ENCODE peak calls at places on chromosomes 11 and 22, in nine cellular contexts. O is fibroblast of the aortic adventitia, V is MM.1S, S is brain microvascular endothelial cell, T is fibroblast of pulmonary artery, G is neural progenitor cell, A is right lobe of liver, N is cardiac muscle cell, X is neural crest cell. I is an unnamed sample.

GRCh38 chr11:105219269-105219668 is 79.7 kb upstream of the CARD18 start:
- DNase-seq in V (no peak), O (no peak), G (no peak), N (no peak), T (no peak), A (no peak), S (no peak), X (no peak), I (no peak)

GRCh38 chr11:34915136-34916013 is 804 bp downstream of the APIP start:
- DNase-seq in T (peak), N (peak), A (no peak), G (no peak), X (no peak), V (peak), S (peak), O (peak), I (no peak)

GRCh38 chr11:65437436-65438227 is 15.0 kb downstream of the NEAT1 start:
- DNase-seq in A (peak), S (no peak), X (no peak), V (no peak), O (peak), N (peak), G (no peak), T (peak), I (no peak)

GRCh38 chr11:76313913-76314740 is 66.8 kb downstream of the THAP12 start:
- DNase-seq in G (peak), V (no peak), A (no peak), O (no peak), T (peak), N (peak), S (no peak), X (no peak), I (no peak)

GRCh38 chr22:46362221-46362933 is 26.9 kb downstream of the TRMU start:
- DNase-seq in V (peak), O (no peak), A (peak), S (no peak), T (no peak), N (peak), X (no peak), G (no peak), I (no peak)

GRCh38 chr22:34293324-34293723 is 373.0 kb upstream of the LARGE1 start:
- DNase-seq in T (no peak), X (no peak), O (no peak), N (no peak), S (no peak), G (no peak), V (no peak), A (no peak), I (no peak)

GRCh38 chr22:26828311-26828710 is 170.9 kb downstream of the MIAT start:
- DNase-seq in X (no peak), G (no peak), T (no peak), V (no peak), S (no peak), A (no peak), N (no peak), O (no peak), I (no peak)

GRCh38 chr22:42317691-42318547 is 47.5 kb upstream of the TCF20 start:
- DNase-seq in N (no peak), X (no peak), G (no peak), A (no peak), T (no peak), S (no peak), O (no peak), V (no peak), I (no peak)

GRCh38 chr22:35632902-35633301 is 15.3 kb upstream of the APOL6 start:
- DNase-seq in V (no peak), X (no peak), O (no peak), A (no peak), T (no peak), S (no peak), N (no peak), G (no peak), I (no peak)

DNA sequence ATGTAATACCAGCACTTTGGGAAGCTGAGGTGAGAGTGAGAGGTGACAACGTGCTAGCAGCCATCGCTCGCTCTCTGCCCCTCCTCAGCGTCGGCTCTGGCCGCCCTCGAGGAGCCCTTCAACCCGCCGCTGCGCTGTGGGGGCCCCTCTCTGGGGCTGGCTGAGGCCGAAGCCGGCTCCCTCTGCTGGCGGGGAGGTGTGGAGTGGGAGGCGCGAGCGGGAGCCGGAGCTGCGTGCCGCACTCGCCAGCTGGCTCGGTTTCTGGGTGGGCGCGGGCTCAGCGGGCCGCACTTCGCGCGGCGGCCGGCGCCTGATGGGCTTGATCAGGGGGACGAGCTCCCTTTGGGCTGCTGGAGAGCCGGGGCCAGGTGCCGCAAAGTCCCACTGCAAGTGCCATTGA is 98.9 kb upstream of the UBASH3B start:
- DNase-seq in V (peak), S (no peak), N (peak), O (peak), G (peak), T (no peak), A (no peak), X (peak), I (no peak)
- TF ChIP-seq CTCF in V (peak), S (peak), N (peak), O (peak), G (peak), T (peak), A (no peak), X (peak), I (no peak)

GRCh38 chr11:114036156-114036811 is 23.2 kb upstream of the ZBTB16 start:
- DNase-seq in V (peak), X (peak), N (peak), G (peak), S (no peak), A (peak), O (peak), T (peak), I (peak)
- TF ChIP-seq CTCF in V (peak), X (peak), N (peak), G (peak), S (peak), A (peak), O (peak), T (peak), I (peak)

GRCh38 chr22:20083891-20084546 is 4.0 kb downstream of the DGCR8 start:
- DNase-seq in G (no peak), T (no peak), O (no peak), A (no peak), X (no peak), S (no peak), V (no peak), N (no peak), I (no peak)

GRCh38 chr22:20079745-20080444 is at the start of gene DGCR8:
- DNase-seq in V (peak), A (peak), N (peak), S (peak), O (peak), G (peak), T (peak), X (peak), I (peak)

GRCh38 chr22:20080445-20080775 is 369 bp downstream of the DGCR8 start:
- DNase-seq in N (peak), T (peak), G (peak), O (peak), V (peak), S (peak), X (peak), A (peak), I (peak)

GRCh38 chr22:20083157-20083890 is 3.3 kb downstream of the DGCR8 start:
- DNase-seq in G (no peak), V (no peak), A (no peak), X (no peak), N (no peak), S (no peak), O (no peak), T (no peak), I (no peak)

DNA sequence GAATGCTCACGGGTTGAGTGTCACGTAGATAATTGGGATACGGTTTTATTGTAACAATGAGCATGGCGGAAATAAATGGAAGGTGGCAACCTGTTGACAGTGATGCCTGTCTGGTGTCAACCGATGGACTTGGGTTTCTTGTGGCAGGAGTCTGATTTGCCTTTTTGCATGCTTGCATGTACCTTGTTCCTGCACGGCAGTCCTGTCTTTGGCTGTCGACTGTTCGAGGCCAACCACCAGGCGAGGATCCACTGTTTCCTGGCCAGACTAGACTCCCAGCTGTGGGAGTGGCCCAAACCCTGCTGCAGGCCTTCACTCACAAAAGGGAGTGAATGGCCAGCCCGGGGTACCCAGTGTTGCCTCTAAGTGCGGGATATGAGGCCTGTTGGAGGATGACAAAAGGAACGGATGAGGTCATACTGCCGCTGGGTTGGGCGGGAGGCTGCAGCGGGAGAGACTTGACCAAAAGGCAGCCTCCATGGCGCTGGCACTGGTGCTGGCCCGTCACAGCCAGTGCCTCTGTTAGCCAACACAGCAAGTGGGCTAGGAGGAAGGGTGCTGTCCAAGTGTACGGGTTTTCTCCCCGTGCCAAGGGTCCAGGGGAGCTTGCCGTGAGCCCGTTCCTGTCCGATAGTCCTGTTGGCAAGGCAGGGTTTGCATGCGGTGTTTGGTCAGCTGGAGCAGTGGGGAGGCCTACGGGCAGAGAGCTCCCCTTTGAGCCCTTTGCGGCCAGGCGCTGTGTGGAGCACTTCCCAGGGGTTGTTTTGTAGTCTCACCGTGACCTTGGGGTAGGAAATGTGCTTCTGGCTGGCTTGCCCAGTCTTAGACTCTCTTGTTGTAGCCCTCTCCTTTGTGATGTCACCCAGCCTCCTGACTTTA is 974 bp downstream of the DGCR8 start:
- DNase-seq in A (no peak), G (peak), T (peak), V (peak), S (peak), X (peak), N (peak), O (peak), I (no peak)
- TF ChIP-seq CTCF in A (no peak), G (no peak), T (no peak), V (no peak), S (no peak), X (no peak), N (no peak), O (peak), I (no peak)

DNA sequence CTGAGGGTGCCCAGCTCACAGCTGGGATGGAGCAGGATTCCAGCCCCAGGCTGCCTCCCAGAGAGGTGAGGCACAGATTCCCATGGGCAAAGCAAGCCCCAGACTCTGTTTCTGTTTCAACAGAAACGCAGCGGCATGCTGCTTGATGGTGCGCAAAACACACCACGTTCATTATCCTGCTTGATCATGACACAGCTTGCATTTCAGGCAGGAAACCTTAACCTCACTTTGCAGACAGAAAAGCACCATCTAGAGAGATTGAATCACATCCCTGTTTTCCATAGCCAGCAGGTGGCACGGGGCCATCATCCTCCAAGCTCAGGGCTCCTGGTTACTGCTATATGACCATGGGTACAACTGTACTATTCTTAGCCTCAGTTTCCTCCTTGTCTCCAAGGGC is 110.2 kb downstream of the TP53I11 start:
- DNase-seq in V (no peak), O (no peak), G (no peak), T (no peak), N (no peak), A (no peak), S (no peak), X (no peak), I (no peak)
- TF ChIP-seq CTCF in V (no peak), O (no peak), G (no peak), T (no peak), N (no peak), A (no peak), S (no peak), X (no peak), I (no peak)

DNA sequence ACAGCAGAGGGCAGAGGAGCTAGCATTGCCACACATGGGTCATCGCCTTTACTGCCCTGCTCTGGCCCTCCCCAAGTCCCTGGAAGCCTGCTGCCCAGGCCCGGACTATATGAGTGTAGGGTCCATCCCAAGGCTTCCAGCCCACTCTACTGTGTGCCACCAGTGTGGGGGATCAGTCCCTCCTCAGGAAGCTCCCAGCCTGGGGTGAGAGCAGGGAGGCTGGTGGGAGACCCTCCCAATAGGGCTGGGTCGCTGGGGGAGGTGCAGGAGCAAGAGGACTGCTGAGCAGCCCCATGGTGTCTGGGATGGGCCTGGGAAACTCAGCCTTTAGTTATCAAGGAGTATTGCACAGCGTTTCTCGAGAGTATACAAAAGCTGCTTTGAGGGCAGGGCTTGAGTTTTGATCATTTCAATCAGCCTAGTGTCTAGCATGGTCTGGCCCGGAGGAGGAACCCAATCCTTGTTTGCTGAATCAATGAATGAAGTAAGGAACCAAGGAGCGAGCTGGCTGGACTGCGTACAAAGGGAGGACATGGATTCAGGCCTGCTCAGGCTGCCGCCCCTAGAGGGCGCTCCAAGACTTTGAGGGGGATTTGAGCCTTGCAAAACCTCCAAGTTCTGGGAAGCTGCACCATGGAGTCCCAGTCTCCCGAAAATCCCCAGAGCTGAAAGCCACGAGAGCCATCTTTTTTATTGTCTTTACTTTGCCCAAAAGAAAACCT is 89.0 kb upstream of the PARVA start:
- DNase-seq in X (peak), N (peak), T (peak), V (peak), G (peak), S (peak), A (peak), O (peak), I (peak)
- TF ChIP-seq CTCF in X (peak), N (peak), T (peak), V (peak), G (peak), S (peak), A (peak), O (peak), I (peak)

DNA sequence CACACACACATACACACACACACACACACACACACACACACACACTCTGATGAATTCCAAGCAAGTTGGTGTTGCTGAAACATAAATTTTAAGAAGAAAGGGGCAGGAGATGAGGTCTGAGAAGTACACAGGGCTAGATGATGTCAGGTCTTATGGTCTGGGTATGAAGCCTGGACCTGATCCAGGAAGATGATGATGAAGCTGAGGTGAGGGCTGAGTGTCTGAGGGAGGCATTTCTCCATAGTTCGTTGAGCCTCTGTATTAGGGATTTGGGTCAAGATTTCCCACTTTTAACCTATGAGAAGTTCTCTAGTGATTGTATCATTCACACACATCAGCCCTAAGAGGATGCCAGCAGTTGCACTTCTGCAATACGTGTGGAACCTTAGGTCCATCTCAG is 32.6 kb downstream of the KREMEN1 start:
- DNase-seq in G (no peak), X (no peak), A (no peak), N (no peak), V (no peak), S (no peak), O (no peak), T (no peak), I (no peak)
- TF ChIP-seq CTCF in G (no peak), X (no peak), A (no peak), N (no peak), V (no peak), S (no peak), O (no peak), T (no peak), I (no peak)

DNA sequence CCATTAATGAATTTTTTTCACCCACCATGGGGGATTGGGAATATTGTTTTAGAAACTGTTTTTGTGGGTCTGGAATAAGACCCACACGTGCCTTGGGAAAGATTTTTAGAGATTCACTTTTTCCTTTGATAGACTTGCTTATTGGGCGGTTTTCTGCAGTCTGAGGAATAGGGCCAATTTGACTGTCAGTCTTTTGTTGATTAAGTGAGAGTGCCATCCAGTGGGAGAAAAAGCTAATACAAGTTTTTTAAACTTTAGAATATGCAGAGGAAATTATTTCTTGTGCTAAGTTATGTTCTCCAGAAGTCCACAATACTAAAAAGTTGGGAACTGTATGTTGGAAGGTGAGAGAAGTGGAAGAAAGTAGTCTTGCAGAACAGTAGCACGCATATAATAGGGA is 56.1 kb downstream of the PRMT3 start:
- DNase-seq in G (peak), S (no peak), N (peak), V (peak), O (peak), A (no peak), T (peak), X (no peak), I (no peak)
- TF ChIP-seq CTCF in G (peak), S (peak), N (peak), V (peak), O (peak), A (no peak), T (peak), X (peak), I (no peak)

GRCh38 chr11:14374922-14375630 is 16.1 kb upstream of the RRAS2 start:
- DNase-seq in X (no peak), G (peak), O (no peak), S (no peak), V (no peak), N (no peak), T (no peak), A (no peak), I (no peak)
- TF ChIP-seq CTCF in X (peak), G (peak), O (peak), S (peak), V (peak), N (peak), T (peak), A (no peak), I (peak)

GRCh38 chr22:43535741-43536140 is 123.9 kb downstream of the MPPED1 start:
- DNase-seq in S (no peak), V (no peak), O (no peak), T (no peak), A (no peak), N (no peak), G (no peak), X (no peak), I (no peak)

GRCh38 chr22:43539572-43540533 is 128.0 kb downstream of the MPPED1 start:
- DNase-seq in T (no peak), S (no peak), G (no peak), V (no peak), A (no peak), X (no peak), O (no peak), N (no peak), I (no peak)

GRCh38 chr22:43534916-43535315 is 123.1 kb downstream of the MPPED1 start:
- DNase-seq in G (no peak), N (no peak), X (no peak), T (no peak), O (no peak), A (peak), S (no peak), V (no peak), I (no peak)

GRCh38 chr22:43535336-43535735 is 123.5 kb downstream of the MPPED1 start:
- DNase-seq in V (no peak), O (no peak), G (no peak), T (no peak), X (no peak), A (peak), N (no peak), S (no peak), I (no peak)

GRCh38 chr22:43537019-43537585 is 125.3 kb downstream of the MPPED1 start:
- DNase-seq in V (no peak), G (no peak), X (no peak), A (no peak), T (no peak), S (no peak), O (no peak), N (no peak), I (no peak)
- TF ChIP-seq CTCF in V (no peak), G (no peak), X (peak), A (no peak), T (no peak), S (no peak), O (no peak), N (no peak), I (no peak)

GRCh38 chr11:2886191-2886894 is 768 bp upstream of the CDKN1C start:
- DNase-seq in V (no peak), S (no peak), A (no peak), N (peak), G (peak), O (peak), X (peak), T (peak), I (no peak)
- TF ChIP-seq CTCF in V (no peak), S (peak), A (no peak), N (peak), G (peak), O (peak), X (peak), T (no peak), I (peak)